ENCODE peak calls at places on chromosomes 2 and 18, in six cellular contexts. R is IMR-90, E is AG10803, O is ovary, T is AG04449, Q is bronchial epithelial cell. D is an unnamed sample.

GRCh38 chr2:176364578-176364977 is 95.3 kb downstream of the MTX2 start:
- DNase-seq in R (no peak), E (no peak), O (no peak), T (no peak), Q (no peak), D (no peak)

GRCh38 chr2:45275806-45276205 is 266.6 kb upstream of the SIX2 start:
- DNase-seq in R (no peak), E (no peak), O (no peak), T (no peak), Q (peak), D (no peak)

GRCh38 chr2:200102971-200103370 is 147.6 kb downstream of the MAIP1 start:
- DNase-seq in R (no peak), E (no peak), O (no peak), T (no peak), Q (no peak), D (no peak)

GRCh38 chr2:204479557-204479956 is 65.7 kb upstream of the PARD3B start:
- DNase-seq in R (peak), E (peak), O (no peak), T (no peak), Q (peak), D (peak)

GRCh38 chr2:231315896-231316295 is 79.6 kb upstream of the B3GNT7 start:
- DNase-seq in R (no peak), E (no peak), O (no peak), T (no peak), Q (no peak), D (no peak)

GRCh38 chr2:6650311-6650710 is 215.4 kb downstream of the CMPK2 start:
- DNase-seq in R (no peak), E (no peak), O (no peak), T (no peak), Q (no peak), D (no peak)

GRCh38 chr2:184517402-184517801 is 80.9 kb upstream of the ZNF804A start:
- DNase-seq in R (no peak), E (no peak), O (no peak), T (no peak), Q (no peak), D (no peak)

GRCh38 chr18:42854558-42854957 is 260.9 kb downstream of the RIT2 start:
- DNase-seq in R (no peak), E (no peak), O (no peak), T (no peak), Q (no peak), D (no peak)

GRCh38 chr18:36307513-36307912 is 10.0 kb downstream of the FHOD3 start:
- DNase-seq in R (peak), E (peak), O (no peak), T (no peak), Q (no peak), D (no peak)

GRCh38 chr2:113180131-113180946 is 6.6 kb downstream of the PSD4 start:
- DNase-seq in R (no peak), E (no peak), O (no peak), T (no peak), Q (no peak), D (no peak)
- H3K4me3 ChIP-seq in R (no peak), E (no peak), O (no peak), T (no peak), Q (no peak), D (no peak)

GRCh38 chr18:9136315-9137141 is at the start of gene ANKRD12:
- DNase-seq in R (peak), E (peak), O (peak), T (peak), Q (peak), D (peak)

GRCh38 chr18:9137168-9138066 is 836 bp downstream of the ANKRD12 start:
- DNase-seq in R (peak), E (peak), O (peak), T (peak), Q (peak), D (peak)

GRCh38 chr18:9140381-9140780 is 3.8 kb downstream of the ANKRD12 start:
- DNase-seq in R (no peak), E (no peak), O (no peak), T (no peak), Q (no peak), D (no peak)

GRCh38 chr18:9139400-9140039 is 2.9 kb downstream of the ANKRD12 start:
- DNase-seq in R (no peak), E (peak), O (no peak), T (no peak), Q (no peak), D (no peak)

GRCh38 chr18:9140984-9141383 is 4.4 kb downstream of the ANKRD12 start:
- DNase-seq in R (no peak), E (no peak), O (no peak), T (no peak), Q (no peak), D (no peak)
- TF ChIP-seq CTCF in R (no peak), E (no peak), O (no peak), T (no peak), Q (no peak), D (no peak)

GRCh38 chr2:161418275-161418714 is 2.2 kb downstream of the TBR1 start:
- DNase-seq in R (no peak), E (no peak), O (no peak), T (no peak), Q (no peak), D (no peak)
- H3K4me3 ChIP-seq in R (no peak), E (no peak), O (no peak), T (no peak), Q (no peak), D (no peak)

GRCh38 chr18:68840554-68841263 is 42.8 kb downstream of the CCDC102B start:
- DNase-seq in R (peak), E (peak), O (no peak), T (peak), Q (peak), D (peak)

GRCh38 chr18:68839701-68840100 is 41.8 kb downstream of the CCDC102B start:
- DNase-seq in R (no peak), E (no peak), O (no peak), T (no peak), Q (no peak), D (no peak)

GRCh38 chr18:68841301-68841700 is 43.4 kb downstream of the CCDC102B start:
- DNase-seq in R (no peak), E (no peak), O (no peak), T (no peak), Q (peak), D (no peak)

GRCh38 chr18:68847219-68847860 is 49.5 kb downstream of the CCDC102B start:
- DNase-seq in R (peak), E (peak), O (no peak), T (no peak), Q (peak), D (peak)

GRCh38 chr18:68843467-68844089 is 45.7 kb downstream of the CCDC102B start:
- DNase-seq in R (peak), E (no peak), O (no peak), T (no peak), Q (no peak), D (no peak)
- TF ChIP-seq CTCF in R (peak), E (peak), O (no peak), T (no peak), Q (no peak), D (peak)

DNA sequence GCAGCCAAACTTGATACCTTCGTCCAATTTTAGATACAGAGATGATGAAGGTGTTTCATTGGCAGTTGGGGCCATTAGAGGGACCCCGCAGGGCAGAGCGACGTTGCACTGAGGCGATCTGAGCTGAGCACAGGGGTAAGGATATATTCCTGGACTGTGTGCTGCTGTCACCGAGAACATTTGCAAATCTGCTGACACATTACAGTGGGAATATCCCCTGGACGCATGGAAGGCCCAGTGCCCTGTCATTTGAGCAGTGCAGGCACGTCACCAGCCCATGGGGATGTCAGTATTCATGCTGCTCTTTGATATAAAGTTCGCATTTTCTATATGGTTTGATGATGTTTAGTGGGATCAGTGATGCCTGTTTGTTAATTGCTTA is 10.4 kb upstream of the MMADHC start:
- DNase-seq in R (peak), E (peak), O (no peak), T (no peak), Q (no peak), D (no peak)
- H3K4me3 ChIP-seq in R (peak), E (peak), O (no peak), T (peak), Q (no peak), D (no peak)

GRCh38 chr2:172099472-172100079 is 3.1 kb downstream of the DLX2 start:
- DNase-seq in R (no peak), E (no peak), O (no peak), T (no peak), Q (no peak), D (no peak)

GRCh38 chr2:172098287-172098649 is 4.4 kb downstream of the DLX2 start:
- DNase-seq in R (no peak), E (no peak), O (no peak), T (no peak), Q (no peak), D (no peak)

GRCh38 chr2:172097557-172098131 is 5.1 kb downstream of the DLX2 start:
- DNase-seq in R (no peak), E (no peak), O (no peak), T (no peak), Q (no peak), D (no peak)

GRCh38 chr2:172100080-172101007 is 2.4 kb downstream of the DLX2 start:
- DNase-seq in R (no peak), E (no peak), O (no peak), T (no peak), Q (no peak), D (no peak)

DNA sequence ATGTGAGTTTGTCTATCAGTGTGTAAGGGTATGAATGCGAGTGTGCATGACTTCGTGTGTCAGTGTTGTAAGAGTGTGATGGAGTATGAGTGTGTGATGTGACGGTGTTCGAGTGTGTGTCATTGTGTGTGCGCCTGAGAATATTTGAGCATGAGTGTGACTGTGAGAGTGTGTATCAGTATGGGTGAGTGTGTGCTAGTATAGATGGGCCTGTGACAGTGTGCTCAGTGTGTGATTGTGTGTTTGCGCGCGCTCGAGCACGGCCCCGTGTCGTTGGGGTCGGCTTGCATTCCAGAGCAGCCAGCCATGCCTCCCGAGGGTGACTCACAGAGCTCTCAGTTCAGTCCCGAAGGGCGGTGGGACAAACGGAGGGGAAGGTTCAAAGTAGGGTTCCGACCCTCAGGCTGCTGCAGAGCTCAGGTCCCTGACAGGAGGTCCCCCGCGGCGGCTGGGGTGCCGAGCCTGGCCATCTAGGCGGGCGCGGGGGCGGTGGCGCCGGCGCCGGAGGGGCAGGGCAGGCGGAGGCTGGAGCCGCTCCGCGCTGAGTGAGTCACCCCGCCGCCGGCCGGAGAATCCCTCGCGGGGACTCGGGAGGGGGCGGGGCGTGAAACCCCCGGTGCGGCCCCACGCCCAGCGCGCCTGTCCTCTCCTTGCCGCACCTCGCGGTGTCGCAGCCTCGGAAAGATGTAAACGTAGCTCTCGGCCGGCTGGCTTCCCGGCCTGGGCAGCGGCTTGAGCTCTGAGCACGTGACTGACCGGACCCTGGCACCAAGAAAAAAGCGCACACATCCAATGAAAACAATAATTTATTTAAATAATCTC is 3.8 kb downstream of the DLX2 start:
- DNase-seq in R (peak), E (peak), O (no peak), T (no peak), Q (peak), D (peak)
- TF ChIP-seq CTCF in R (no peak), E (no peak), O (no peak), T (no peak), Q (no peak), D (no peak)

GRCh38 chr2:174516495-174517378 is 29.9 kb upstream of the GPR155 start:
- DNase-seq in R (no peak), E (no peak), O (no peak), T (no peak), Q (no peak), D (no peak)

GRCh38 chr2:174510583-174511189 is 23.9 kb upstream of the GPR155 start:
- DNase-seq in R (peak), E (no peak), O (no peak), T (no peak), Q (peak), D (no peak)

GRCh38 chr2:174512345-174512744 is 25.5 kb upstream of the GPR155 start:
- DNase-seq in R (no peak), E (no peak), O (no peak), T (no peak), Q (no peak), D (no peak)

GRCh38 chr2:174511580-174512260 is 24.9 kb upstream of the GPR155 start:
- DNase-seq in R (no peak), E (no peak), O (no peak), T (no peak), Q (no peak), D (no peak)
- H3K4me3 ChIP-seq in R (no peak), E (no peak), O (no peak), T (no peak), Q (no peak), D (no peak)

DNA sequence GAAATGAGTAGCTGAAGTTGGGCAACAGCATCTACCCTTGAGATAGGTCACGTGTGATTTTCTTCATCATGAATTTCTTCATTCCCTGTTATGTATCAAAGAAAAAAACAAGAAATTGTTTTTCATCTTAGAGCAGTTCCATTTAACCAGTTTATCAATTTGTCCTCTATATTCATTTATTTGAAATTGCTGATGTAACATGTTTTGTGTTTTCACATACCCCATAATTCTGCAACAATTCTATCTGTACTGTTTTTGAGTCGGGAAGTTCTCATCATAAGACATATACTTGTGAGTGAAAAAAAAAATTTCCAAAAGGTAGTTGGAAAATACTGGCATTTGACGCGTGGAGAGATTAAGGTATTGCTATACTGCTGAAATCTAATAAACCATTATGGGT is 422.6 kb upstream of the REG3G start:
- DNase-seq in R (no peak), E (no peak), O (no peak), T (no peak), Q (no peak), D (no peak)
- TF ChIP-seq CTCF in R (no peak), E (no peak), O (no peak), T (no peak), Q (no peak), D (no peak)

GRCh38 chr2:60548844-60549243 is 4.6 kb downstream of the BCL11A start:
- DNase-seq in R (no peak), E (no peak), O (no peak), T (no peak), Q (no peak), D (no peak)
- H3K4me3 ChIP-seq in R (no peak), E (peak), O (no peak), T (peak), Q (peak), D (peak)

D was measured in kidney epithelial cell.